ENCODE peak calls at places on chromosomes 6 and 20, in five cellular contexts. Z is DMS153, R is astrocyte of the spinal cord, G is left ventricle myocardium inferior, Q is endodermal cell. M is an unnamed sample.

GRCh38 chr6:107228754-107229153 is 113.4 kb upstream of the BEND3 start:
- DNase-seq in G (no peak), Z (peak; percentile 42), R (no peak), Q (no peak), M (no peak)

GRCh38 chr6:129749749-129750120 is 39.8 kb upstream of the ARHGAP18 start:
- DNase-seq in Q (no peak), R (peak; percentile 69), Z (no peak), G (no peak), M (peak; percentile 84)

GRCh38 chr6:132995432-132995831 is 181.1 kb downstream of the RPS12 start:
- DNase-seq in G (no peak), R (no peak), Z (no peak), Q (no peak), M (no peak)

GRCh38 chr6:13261464-13261994 is 66.8 kb downstream of the TBC1D7 start:
- DNase-seq in Q (no peak), R (no peak), G (no peak), Z (no peak), M (peak; percentile 81)

GRCh38 chr6:103409475-103409874 is 1450.2 kb downstream of the HACE1 start:
- DNase-seq in Z (no peak), Q (no peak), R (no peak), G (no peak), M (no peak)

GRCh38 chr6:170206317-170206621 is 84.6 kb downstream of the DLL1 start:
- DNase-seq in Z (no peak), Q (peak; percentile 13), G (no peak), R (no peak), M (no peak)

GRCh38 chr6:137827411-137827940 is 39.6 kb upstream of the TNFAIP3 start:
- DNase-seq in R (no peak), Z (no peak), G (no peak), Q (no peak), M (no peak)

GRCh38 chr20:44012466-44013226 is 98.0 kb downstream of the TOX2 start:
- DNase-seq in Z (no peak), G (no peak), R (no peak), Q (peak; percentile 15), M (no peak)

GRCh38 chr20:34475979-34476736 is 40.1 kb upstream of the DYNLRB1 start:
- DNase-seq in Q (peak; percentile 72), R (peak; percentile 23), G (peak; percentile 50), Z (no peak), M (no peak)

GRCh38 chr6:32154514-32155161 is 697 bp downstream of the PPT2 start:
- DNase-seq in G (peak; percentile 45), R (peak; percentile 64), Q (peak; percentile 91), Z (peak; percentile 46), M (peak; percentile 58)

GRCh38 chr6:116011520-116011919 is 49.2 kb downstream of the FRK start:
- DNase-seq in R (no peak), Q (no peak), G (no peak), Z (peak; percentile 84), M (no peak)

GRCh38 chr6:169289671-169290408 is 36.2 kb upstream of the THBS2 start:
- DNase-seq in Q (no peak), Z (no peak), G (peak; percentile 45), R (peak; percentile 81), M (no peak)

GRCh38 chr6:81465859-81466258 is 286.6 kb downstream of the TENT5A start:
- DNase-seq in G (no peak), Z (no peak), Q (peak; percentile 65), R (peak; percentile 30), M (no peak)

GRCh38 chr6:88492824-88493223 is 326.7 kb upstream of the CNR1 start:
- DNase-seq in Q (no peak), R (peak; percentile 61), G (no peak), Z (no peak), M (peak; percentile 27)

GRCh38 chr6:113591896-113592827 is 265.0 kb upstream of the MARCKS start:
- DNase-seq in R (peak; percentile 73), G (no peak), Q (peak; percentile 56), Z (peak; percentile 55), M (no peak)

GRCh38 chr6:107536183-107536582 is 46.3 kb downstream of the SOBP start:
- DNase-seq in Q (no peak), G (no peak), R (no peak), Z (no peak), M (no peak)

GRCh38 chr6:149834513-149835481 is 29.4 kb downstream of the LRP11 start:
- DNase-seq in R (peak; percentile 77), G (no peak), Z (no peak), Q (peak; percentile 92), M (peak; percentile 88)

GRCh38 chr6:10690651-10691445 is 3.6 kb downstream of the C6orf52 start:
- DNase-seq in Z (peak; percentile 71), G (no peak), R (no peak), Q (no peak), M (no peak)

GRCh38 chr6:14077193-14077853 is 40.2 kb upstream of the CD83 start:
- DNase-seq in Z (no peak), G (no peak), Q (no peak), R (no peak), M (no peak)

GRCh38 chr6:75126518-75126917 is 79.3 kb downstream of the COL12A1 start:
- DNase-seq in Z (no peak), Q (no peak), G (no peak), R (peak; percentile 59), M (no peak)

GRCh38 chr20:58877374-58878360 is 25.2 kb downstream of the GNAS start:
- DNase-seq in R (no peak), Q (peak; percentile 88), G (no peak), Z (no peak), M (no peak)

GRCh38 chr20:31819083-31819784 is at the start of gene MYLK2:
- DNase-seq in Z (no peak), G (peak; percentile 54), Q (no peak), R (no peak), M (no peak)

GRCh38 chr20:32749914-32750637 is 6.8 kb upstream of the COMMD7 start:
- DNase-seq in Z (no peak), G (no peak), Q (peak; percentile 93), R (no peak), M (no peak)

GRCh38 chr6:14665827-14666724 is 548.5 kb downstream of the CD83 start:
- DNase-seq in G (no peak), Z (no peak), Q (no peak), R (peak; percentile 93), M (no peak)

GRCh38 chr6:14844411-14844810 is 401.5 kb upstream of the JARID2 start:
- DNase-seq in R (no peak), Q (no peak), G (no peak), Z (no peak), M (no peak)

GRCh38 chr6:137389150-137389664 is 105.0 kb downstream of the OLIG3 start:
- DNase-seq in Z (no peak), R (no peak), G (no peak), Q (no peak), M (peak; percentile 76)

GRCh38 chr20:17896247-17896723 is 72.3 kb downstream of the SNX5 start:
- DNase-seq in R (no peak), G (no peak), Q (no peak), Z (no peak), M (no peak)

GRCh38 chr6:161318456-161318855 is 44.6 kb upstream of the AGPAT4 start:
- DNase-seq in R (no peak), G (no peak), Z (no peak), Q (no peak), M (no peak)

GRCh38 chr6:90896165-90896549 is 309.3 kb upstream of the MAP3K7 start:
- DNase-seq in G (no peak), R (no peak), Q (no peak), Z (no peak), M (no peak)

GRCh38 chr6:20875369-20875963 is 341.2 kb downstream of the CDKAL1 start:
- DNase-seq in Q (no peak), R (peak; percentile 64), G (no peak), Z (peak; percentile 6), M (no peak)

GRCh38 chr20:20487811-20488210 is 119.9 kb downstream of the INSM1 start:
- DNase-seq in Z (no peak), G (no peak), Q (no peak), R (peak; percentile 68), M (no peak)

GRCh38 chr6:127069659-127070279 is 48.7 kb upstream of the RSPO3 start:
- DNase-seq in G (no peak), Z (peak; percentile 2), R (peak; percentile 59), Q (no peak), M (peak; percentile 24)

GRCh38 chr6:4369616-4370015 is 234.2 kb upstream of the ECI2 start:
- DNase-seq in G (no peak), Q (peak; percentile 16), Z (no peak), R (peak; percentile 83), M (no peak)

GRCh38 chr20:37392441-37393195 is 46.7 kb downstream of the SRC start:
- DNase-seq in G (no peak), R (no peak), Z (no peak), Q (peak; percentile 84), M (no peak)

GRCh38 chr20:17556842-17557674 is 12.8 kb upstream of the DSTN start:
- DNase-seq in R (peak; percentile 67), Z (peak; percentile 74), Q (peak; percentile 54), G (peak; percentile 80), M (no peak)